ENCODE peak calls at places on chromosomes 1 and 21, in nine cellular contexts. B is Panc1; X is iPS DF 19.7; T is stimulated activated CD8-positive, alpha-beta memory T cell treated with anti-CD3 and anti-CD28 coated beads, Interleukin-15, amount 100 ng/mL, for 4 hours; Q is H54; L is AG04450; N is stimulated activated CD4-positive, alpha-beta T cell treated with anti-CD3 and anti-CD28 coated beads, Interleukin-2, amount 100 ng/mL, for 48 hours; W is AG04449; C is dermis blood vessel endothelial cell. E is an unnamed sample.

GRCh38 chr1:184395370-184395769 is 8.5 kb downstream of the C1orf21 start:
- DNase-seq in X (no peak), C (no peak), N (no peak), W (no peak), T (no peak), L (no peak), B (no peak), Q (no peak), E (no peak)

GRCh38 chr1:26278835-26279597 is 870 bp upstream of the SH3BGRL3 start:
- DNase-seq in L (no peak), C (peak; percentile 54), W (no peak), Q (no peak), T (no peak), N (no peak), B (no peak), X (no peak), E (no peak)

GRCh38 chr1:185546029-185546428 is 188.2 kb upstream of the HMCN1 start:
- DNase-seq in T (no peak), Q (no peak), B (no peak), N (no peak), W (no peak), X (no peak), C (no peak), L (no peak), E (no peak)

GRCh38 chr21:36113647-36114428 is 21.0 kb upstream of the CBR3 start:
- DNase-seq in L (no peak), C (no peak), B (no peak), N (no peak), X (no peak), T (no peak), W (no peak), Q (no peak), E (no peak)

GRCh38 chr1:216925962-216926361 is 202.7 kb upstream of the ESRRG start:
- DNase-seq in B (no peak), W (no peak), T (no peak), N (no peak), X (no peak), Q (no peak), L (no peak), C (no peak), E (no peak)

GRCh38 chr1:231512147-231512698 is 16.2 kb upstream of the TSNAX start:
- DNase-seq in N (no peak), Q (peak; percentile 23), L (no peak), B (peak; percentile 27), X (no peak), W (peak; percentile 49), T (no peak), C (peak; percentile 8), E (no peak)

GRCh38 chr1:203629509-203630082 is 3.0 kb downstream of the ATP2B4 start:
- DNase-seq in C (peak; percentile 64), X (no peak), N (peak; percentile 49), L (no peak), B (no peak), T (peak; percentile 39), Q (no peak), W (no peak), E (no peak)

GRCh38 chr1:162873671-162874666 is 13.0 kb upstream of the CCDC190 start:
- DNase-seq in Q (no peak), X (no peak), T (no peak), B (no peak), W (peak; percentile 56), L (peak; percentile 43), C (peak; percentile 76), N (no peak), E (no peak)

GRCh38 chr1:83802023-83802422 is 196.9 kb downstream of the TTLL7 start:
- DNase-seq in X (no peak), W (no peak), T (no peak), N (no peak), Q (no peak), C (no peak), L (no peak), B (no peak), E (no peak)

GRCh38 chr1:183817576-183818288 is 12.8 kb downstream of the RGL1 start:
- DNase-seq in T (no peak), W (no peak), X (no peak), Q (no peak), N (no peak), C (peak; percentile 58), B (no peak), L (no peak), E (no peak)

GRCh38 chr21:25790122-25790951 is 55.6 kb downstream of the GABPA start:
- DNase-seq in N (no peak), T (no peak), C (peak; percentile 59), X (peak; percentile 12), B (peak; percentile 38), W (no peak), Q (peak; percentile 15), L (no peak), E (no peak)

GRCh38 chr1:154772056-154772455 is 98.0 kb downstream of the KCNN3 start:
- DNase-seq in X (no peak), N (no peak), Q (no peak), B (no peak), L (no peak), W (no peak), C (no peak), T (no peak), E (no peak)

GRCh38 chr21:42739061-42739931 is 85.9 kb downstream of the PDE9A start:
- DNase-seq in C (no peak), L (no peak), W (no peak), B (no peak), T (no peak), N (no peak), Q (no peak), X (no peak), E (no peak)

GRCh38 chr1:48069662-48070432 is 72.7 kb upstream of the TRABD2B start:
- DNase-seq in N (no peak), L (no peak), B (no peak), C (no peak), W (no peak), X (no peak), T (no peak), Q (no peak), E (no peak)

GRCh38 chr1:184610872-184611614 is 143.6 kb downstream of the EDEM3 start:
- DNase-seq in X (no peak), L (no peak), B (no peak), N (no peak), T (no peak), W (no peak), C (peak; percentile 51), Q (no peak), E (no peak)

GRCh38 chr1:21904725-21905520 is 32.2 kb downstream of the HSPG2 start:
- DNase-seq in W (no peak), T (no peak), C (peak; percentile 99), L (no peak), Q (peak; percentile 65), X (no peak), B (no peak), N (no peak), E (no peak)

GRCh38 chr1:147821883-147822282 is 61.5 kb upstream of the GJA5 start:
- DNase-seq in C (peak; percentile 51), T (no peak), X (no peak), Q (no peak), N (no peak), W (no peak), L (no peak), B (no peak), E (no peak)

GRCh38 chr1:109802901-109803561 is 39.3 kb upstream of the EPS8L3 start:
- DNase-seq in L (no peak), T (no peak), B (no peak), N (no peak), X (no peak), C (peak; percentile 24), Q (no peak), W (no peak), E (no peak)

GRCh38 chr1:58888776-58889341 is 105.0 kb upstream of the JUN start:
- DNase-seq in L (no peak), W (no peak), T (no peak), N (no peak), X (no peak), Q (no peak), B (no peak), C (peak; percentile 53), E (no peak)

GRCh38 chr1:91732291-91732953 is 153.5 kb downstream of the TGFBR3 start:
- DNase-seq in L (peak; percentile 63), W (peak; percentile 56), B (no peak), X (no peak), C (no peak), N (no peak), T (no peak), Q (peak; percentile 70), E (no peak)

GRCh38 chr1:21283524-21283923 is 6.7 kb downstream of the ECE1 start:
- DNase-seq in B (no peak), T (no peak), X (no peak), C (no peak), N (no peak), Q (no peak), W (no peak), L (no peak), E (no peak)

GRCh38 chr1:162421258-162422194 is 9.6 kb upstream of the SH2D1B start:
- DNase-seq in T (no peak), L (no peak), Q (no peak), B (no peak), X (no peak), N (no peak), W (no peak), C (peak; percentile 41), E (no peak)

GRCh38 chr1:42928859-42929258 is 29.8 kb downstream of the SLC2A1 start:
- DNase-seq in B (no peak), T (no peak), X (no peak), L (no peak), C (no peak), Q (no peak), W (no peak), N (no peak), E (no peak)

GRCh38 chr21:37231247-37231645 is 35.9 kb downstream of the VPS26C start:
- DNase-seq in N (no peak), B (no peak), W (no peak), X (no peak), L (no peak), Q (no peak), C (no peak), T (no peak), E (no peak)

GRCh38 chr1:77725706-77726105 is 33.9 kb downstream of the USP33 start:
- DNase-seq in X (no peak), W (no peak), C (no peak), B (no peak), N (no peak), L (no peak), T (no peak), Q (no peak), E (no peak)

GRCh38 chr1:68720476-68720875 is 223.6 kb upstream of the DEPDC1 start:
- DNase-seq in C (no peak), B (no peak), T (no peak), X (no peak), L (no peak), Q (no peak), W (no peak), N (no peak), E (no peak)

GRCh38 chr1:117712598-117712997 is 106.8 kb downstream of the TENT5C start:
- DNase-seq in W (no peak), N (no peak), Q (no peak), C (no peak), B (no peak), T (no peak), X (no peak), L (no peak), E (no peak)

GRCh38 chr1:185720633-185721272 is 13.4 kb upstream of the HMCN1 start:
- DNase-seq in W (peak; percentile 36), X (no peak), Q (no peak), C (peak; percentile 68), B (no peak), L (no peak), N (no peak), T (no peak), E (peak; percentile 95)

GRCh38 chr1:22799971-22800370 is 89.3 kb downstream of the EPHB2 start:
- DNase-seq in N (no peak), L (no peak), C (no peak), X (no peak), T (no peak), B (no peak), W (no peak), Q (no peak), E (no peak)

GRCh38 chr1:151831605-151832004 is at the start of gene RORC:
- DNase-seq in C (no peak), N (no peak), Q (no peak), W (no peak), B (no peak), L (no peak), X (no peak), T (no peak), E (no peak)

GRCh38 chr21:31606081-31606874 is 53.2 kb upstream of the SOD1 start:
- DNase-seq in C (no peak), Q (no peak), W (no peak), T (no peak), X (no peak), N (no peak), L (no peak), B (no peak), E (no peak)

E was measured in SK-N-MC.